ENCODE peak calls at places on chromosomes 16 and 17, in five cellular contexts. One of them, this sample, is unnamed.

GRCh38 chr17:10718547-10718946 is 11.3 kb downstream of the TMEM220 start:
- DNase-seq in G401: no peak
- DNase-seq in activated CD4-positive, CD25-positive, alpha-beta regulatory T cell: no peak
- DNase-seq in SK-N-SH: no peak
- DNase-seq in activated T-helper 1 cell treated with anti-CD3 and anti-CD28 coated beads, Interleukin-2, amount 50 U/mL, for 16 hours: no peak
- DNase-seq in this sample: no peak

GRCh38 chr17:39541652-39542051 is 66.1 kb downstream of the NEUROD2 start:
- DNase-seq in SK-N-SH: no peak
- DNase-seq in activated CD4-positive, CD25-positive, alpha-beta regulatory T cell: no peak
- DNase-seq in activated T-helper 1 cell treated with anti-CD3 and anti-CD28 coated beads, Interleukin-2, amount 50 U/mL, for 16 hours: no peak
- DNase-seq in G401: no peak
- DNase-seq in this sample: no peak

GRCh38 chr16:77501260-77501659 is 66.4 kb upstream of the ADAMTS18 start:
- DNase-seq in activated T-helper 1 cell treated with anti-CD3 and anti-CD28 coated beads, Interleukin-2, amount 50 U/mL, for 16 hours: no peak
- DNase-seq in G401: no peak
- DNase-seq in activated CD4-positive, CD25-positive, alpha-beta regulatory T cell: no peak
- DNase-seq in SK-N-SH: no peak
- DNase-seq in this sample: no peak

GRCh38 chr17:2996208-2996855 is 67.1 kb downstream of the OR1D5 start:
- DNase-seq in SK-N-SH: no peak
- DNase-seq in activated CD4-positive, CD25-positive, alpha-beta regulatory T cell: no peak
- DNase-seq in activated T-helper 1 cell treated with anti-CD3 and anti-CD28 coated beads, Interleukin-2, amount 50 U/mL, for 16 hours: no peak
- DNase-seq in G401: no peak
- DNase-seq in this sample: no peak

GRCh38 chr17:55577687-55578086 is 66.4 kb upstream of the SMIM36 start:
- DNase-seq in G401: no peak
- DNase-seq in activated T-helper 1 cell treated with anti-CD3 and anti-CD28 coated beads, Interleukin-2, amount 50 U/mL, for 16 hours: peak
- DNase-seq in activated CD4-positive, CD25-positive, alpha-beta regulatory T cell: no peak
- DNase-seq in SK-N-SH: no peak
- DNase-seq in this sample: no peak

GRCh38 chr17:71111945-71112344 is 942.6 kb downstream of the KCNJ2 start:
- DNase-seq in G401: no peak
- DNase-seq in activated T-helper 1 cell treated with anti-CD3 and anti-CD28 coated beads, Interleukin-2, amount 50 U/mL, for 16 hours: no peak
- DNase-seq in SK-N-SH: peak
- DNase-seq in activated CD4-positive, CD25-positive, alpha-beta regulatory T cell: no peak
- DNase-seq in this sample: no peak

GRCh38 chr17:4839965-4840892 is 7.1 kb downstream of the MINK1 start:
- DNase-seq in SK-N-SH: no peak
- DNase-seq in G401: no peak
- DNase-seq in activated CD4-positive, CD25-positive, alpha-beta regulatory T cell: no peak
- DNase-seq in activated T-helper 1 cell treated with anti-CD3 and anti-CD28 coated beads, Interleukin-2, amount 50 U/mL, for 16 hours: no peak
- DNase-seq in this sample: no peak

GRCh38 chr17:68383443-68384321 is 73.6 kb downstream of the WIPI1 start:
- DNase-seq in activated CD4-positive, CD25-positive, alpha-beta regulatory T cell: no peak
- DNase-seq in SK-N-SH: no peak
- DNase-seq in G401: no peak
- DNase-seq in activated T-helper 1 cell treated with anti-CD3 and anti-CD28 coated beads, Interleukin-2, amount 50 U/mL, for 16 hours: no peak
- DNase-seq in this sample: no peak

GRCh38 chr17:45729284-45729907 is 54.7 kb upstream of the CRHR1 start:
- DNase-seq in G401: no peak
- DNase-seq in SK-N-SH: no peak
- DNase-seq in activated CD4-positive, CD25-positive, alpha-beta regulatory T cell: no peak
- DNase-seq in activated T-helper 1 cell treated with anti-CD3 and anti-CD28 coated beads, Interleukin-2, amount 50 U/mL, for 16 hours: no peak
- DNase-seq in this sample: no peak

GRCh38 chr16:10992112-10992511 is 47.7 kb downstream of the CLEC16A start:
- DNase-seq in activated T-helper 1 cell treated with anti-CD3 and anti-CD28 coated beads, Interleukin-2, amount 50 U/mL, for 16 hours: no peak
- DNase-seq in SK-N-SH: no peak
- DNase-seq in G401: no peak
- DNase-seq in activated CD4-positive, CD25-positive, alpha-beta regulatory T cell: no peak
- DNase-seq in this sample: no peak

GRCh38 chr16:79067600-79067999 is 532.9 kb downstream of the MAF start:
- DNase-seq in G401: no peak
- DNase-seq in SK-N-SH: no peak
- DNase-seq in activated CD4-positive, CD25-positive, alpha-beta regulatory T cell: no peak
- DNase-seq in activated T-helper 1 cell treated with anti-CD3 and anti-CD28 coated beads, Interleukin-2, amount 50 U/mL, for 16 hours: no peak
- DNase-seq in this sample: no peak

GRCh38 chr16:68995011-68995504 is 110.4 kb upstream of the HAS3 start:
- DNase-seq in activated CD4-positive, CD25-positive, alpha-beta regulatory T cell: no peak
- DNase-seq in SK-N-SH: peak
- DNase-seq in activated T-helper 1 cell treated with anti-CD3 and anti-CD28 coated beads, Interleukin-2, amount 50 U/mL, for 16 hours: no peak
- DNase-seq in G401: no peak
- DNase-seq in this sample: no peak

GRCh38 chr16:13856811-13857511 is 63.0 kb upstream of the ERCC4 start:
- DNase-seq in G401: no peak
- DNase-seq in SK-N-SH: no peak
- DNase-seq in activated CD4-positive, CD25-positive, alpha-beta regulatory T cell: no peak
- DNase-seq in activated T-helper 1 cell treated with anti-CD3 and anti-CD28 coated beads, Interleukin-2, amount 50 U/mL, for 16 hours: no peak
- DNase-seq in this sample: no peak

GRCh38 chr17:48254896-48255295 is 147.3 kb downstream of the SNX11 start:
- DNase-seq in SK-N-SH: no peak
- DNase-seq in activated T-helper 1 cell treated with anti-CD3 and anti-CD28 coated beads, Interleukin-2, amount 50 U/mL, for 16 hours: no peak
- DNase-seq in G401: no peak
- DNase-seq in activated CD4-positive, CD25-positive, alpha-beta regulatory T cell: no peak
- DNase-seq in this sample: no peak

GRCh38 chr16:69105501-69106361 is at the start of gene HAS3:
- DNase-seq in SK-N-SH: peak
- DNase-seq in activated CD4-positive, CD25-positive, alpha-beta regulatory T cell: no peak
- DNase-seq in G401: peak
- DNase-seq in activated T-helper 1 cell treated with anti-CD3 and anti-CD28 coated beads, Interleukin-2, amount 50 U/mL, for 16 hours: no peak
- DNase-seq in this sample: peak

GRCh38 chr17:2705263-2705662 is 6.3 kb downstream of the CLUH start:
- DNase-seq in SK-N-SH: no peak
- DNase-seq in activated T-helper 1 cell treated with anti-CD3 and anti-CD28 coated beads, Interleukin-2, amount 50 U/mL, for 16 hours: no peak
- DNase-seq in G401: no peak
- DNase-seq in activated CD4-positive, CD25-positive, alpha-beta regulatory T cell: no peak
- DNase-seq in this sample: no peak

GRCh38 chr17:74493381-74493833 is 27.0 kb downstream of the CD300A start:
- DNase-seq in activated CD4-positive, CD25-positive, alpha-beta regulatory T cell: no peak
- DNase-seq in G401: peak
- DNase-seq in SK-N-SH: peak
- DNase-seq in activated T-helper 1 cell treated with anti-CD3 and anti-CD28 coated beads, Interleukin-2, amount 50 U/mL, for 16 hours: peak
- DNase-seq in this sample: peak

GRCh38 chr17:13114601-13115024 is 96.8 kb upstream of the ELAC2 start:
- DNase-seq in activated CD4-positive, CD25-positive, alpha-beta regulatory T cell: no peak
- DNase-seq in G401: peak
- DNase-seq in SK-N-SH: peak
- DNase-seq in activated T-helper 1 cell treated with anti-CD3 and anti-CD28 coated beads, Interleukin-2, amount 50 U/mL, for 16 hours: no peak
- DNase-seq in this sample: peak

GRCh38 chr16:68644715-68645493 is at the start of gene CDH3:
- DNase-seq in G401: peak
- DNase-seq in activated T-helper 1 cell treated with anti-CD3 and anti-CD28 coated beads, Interleukin-2, amount 50 U/mL, for 16 hours: no peak
- DNase-seq in activated CD4-positive, CD25-positive, alpha-beta regulatory T cell: no peak
- DNase-seq in SK-N-SH: peak
- DNase-seq in this sample: peak

GRCh38 chr16:29898786-29899515 is 399 bp downstream of the SEZ6L2 start:
- DNase-seq in SK-N-SH: peak
- DNase-seq in activated T-helper 1 cell treated with anti-CD3 and anti-CD28 coated beads, Interleukin-2, amount 50 U/mL, for 16 hours: no peak
- DNase-seq in G401: no peak
- DNase-seq in activated CD4-positive, CD25-positive, alpha-beta regulatory T cell: no peak
- DNase-seq in this sample: peak

GRCh38 chr17:81031571-81032550 is 3.1 kb upstream of the BAIAP2 start:
- DNase-seq in G401: peak
- DNase-seq in activated T-helper 1 cell treated with anti-CD3 and anti-CD28 coated beads, Interleukin-2, amount 50 U/mL, for 16 hours: no peak
- DNase-seq in SK-N-SH: no peak
- DNase-seq in activated CD4-positive, CD25-positive, alpha-beta regulatory T cell: no peak
- DNase-seq in this sample: no peak

This sample was measured in mesothelial cell of epicardium.